ENCODE peak calls at places on chromosomes 1 and 21, in four cellular contexts. K is left cardiac atrium; C is fibroblast of pulmonary artery; O is activated naive CD8-positive, alpha-beta T cell treated with anti-CD3 and anti-CD28 coated beads for 36 hours. J is an unnamed sample.

GRCh38 chr1:56472860-56473259 is 106.5 kb downstream of the PLPP3 start:
- DNase-seq in K (no peak), C (no peak), O (no peak), J (no peak)

GRCh38 chr21:15063081-15063820 is 1.5 kb downstream of the NRIP1 start:
- DNase-seq in K (no peak), O (peak), C (peak), J (no peak)

GRCh38 chr1:207365063-207365462 is 43.6 kb downstream of the CD55 start:
- DNase-seq in O (no peak), K (no peak), C (no peak), J (no peak)

GRCh38 chr1:56510642-56511021 is 68.7 kb downstream of the PLPP3 start:
- DNase-seq in K (no peak), O (no peak), C (no peak), J (no peak)

GRCh38 chr1:33392639-33393038 is 38.3 kb downstream of the PHC2 start:
- DNase-seq in K (no peak), C (peak), O (no peak), J (no peak)

GRCh38 chr1:150970818-150971582 is 3.6 kb downstream of the CERS2 start:
- DNase-seq in K (peak), O (no peak), C (peak), J (peak)

GRCh38 chr1:53375440-53375839 is 47.6 kb upstream of the LRP8 start:
- DNase-seq in K (no peak), O (no peak), C (no peak), J (no peak)

GRCh38 chr1:212794561-212795014 is 2.9 kb downstream of the TATDN3 start:
- DNase-seq in K (no peak), C (peak), O (no peak), J (no peak)

GRCh38 chr1:211285196-211285595 is 26.0 kb downstream of the RCOR3 start:
- DNase-seq in C (peak), O (no peak), K (no peak), J (no peak)

GRCh38 chr21:28704746-28705145 is 287.9 kb downstream of the LTN1 start:
- DNase-seq in O (no peak), C (peak), K (peak), J (no peak)

GRCh38 chr1:244953865-244954264 is 89.5 kb upstream of the HNRNPU start:
- DNase-seq in C (no peak), O (no peak), K (no peak), J (no peak)

GRCh38 chr1:154225370-154225769 is 4.6 kb downstream of the UBAP2L start:
- DNase-seq in O (no peak), C (no peak), K (no peak), J (no peak)